ENCODE peak calls at places on chromosomes 6 and 20, in nine cellular contexts. N, M, O, X, A, K, D, V and J are unnamed samples.

GRCh38 chr6:156053626-156054025 is 598.0 kb upstream of the NOX3 start:
- DNase-seq in N (no peak), M (no peak), O (no peak), X (no peak), A (no peak), K (no peak), D (no peak), V (no peak), J (no peak)

GRCh38 chr20:47489448-47489872 is 12.2 kb upstream of the NCOA3 start:
- DNase-seq in N (no peak), M (no peak), O (no peak), X (no peak), A (no peak), K (no peak), D (no peak), V (peak), J (peak)

GRCh38 chr20:25085756-25086495 is 4.0 kb upstream of the VSX1 start:
- DNase-seq in N (no peak), M (no peak), O (no peak), X (no peak), A (no peak), K (no peak), D (no peak), V (no peak), J (no peak)

GRCh38 chr20:60820918-60821317 is 431.1 kb upstream of the CDH4 start:
- DNase-seq in N (no peak), M (no peak), O (no peak), X (no peak), A (no peak), K (no peak), D (no peak), V (no peak), J (peak)

GRCh38 chr6:111657146-111657545 is 51.5 kb upstream of the TRAF3IP2 start:
- DNase-seq in N (no peak), M (no peak), O (peak), X (peak), A (no peak), K (no peak), D (no peak), V (no peak), J (no peak)

GRCh38 chr6:39493174-39493573 is 170.7 kb upstream of the KCNK16 start:
- DNase-seq in N (no peak), M (no peak), O (peak), X (peak), A (no peak), K (peak), D (no peak), V (no peak), J (no peak)

GRCh38 chr6:43125119-43125518 is 46.0 kb upstream of the SRF start:
- DNase-seq in N (no peak), M (peak), O (no peak), X (peak), A (no peak), K (peak), D (no peak), V (no peak), J (no peak)

GRCh38 chr6:52503853-52504777 is 72.7 kb downstream of the TRAM2 start:
- DNase-seq in N (no peak), M (peak), O (peak), X (peak), A (no peak), K (peak), D (peak), V (no peak), J (no peak)

GRCh38 chr6:43737272-43738081 is 32.5 kb upstream of the VEGFA start:
- DNase-seq in N (peak), M (peak), O (no peak), X (no peak), A (peak), K (peak), D (no peak), V (no peak), J (no peak)

GRCh38 chr20:45781391-45781931 is 10.2 kb downstream of the WFDC3 start:
- DNase-seq in N (no peak), M (no peak), O (peak), X (peak), A (no peak), K (peak), D (peak), V (no peak), J (no peak)

GRCh38 chr20:32841174-32841573 is 17.5 kb upstream of the EFCAB8 start:
- DNase-seq in N (no peak), M (no peak), O (no peak), X (no peak), A (no peak), K (no peak), D (no peak), V (no peak), J (no peak)

GRCh38 chr20:63428906-63429575 is 43.4 kb downstream of the KCNQ2 start:
- DNase-seq in N (no peak), M (no peak), O (no peak), X (no peak), A (no peak), K (no peak), D (no peak), V (no peak), J (no peak)

GRCh38 chr6:149488815-149489214 is 4.0 kb upstream of the ZC3H12D start:
- DNase-seq in N (no peak), M (no peak), O (peak), X (peak), A (no peak), K (no peak), D (no peak), V (no peak), J (no peak)

GRCh38 chr20:48142258-48142657 is 357.0 kb upstream of the SULF2 start:
- DNase-seq in N (no peak), M (no peak), O (no peak), X (no peak), A (peak), K (no peak), D (no peak), V (no peak), J (no peak)

GRCh38 chr6:818191-818590 is 125.3 kb upstream of the EXOC2 start:
- DNase-seq in N (no peak), M (no peak), O (no peak), X (no peak), A (no peak), K (peak), D (no peak), V (no peak), J (no peak)

GRCh38 chr6:24929255-24929654 is 6.5 kb downstream of the RIPOR2 start:
- DNase-seq in N (no peak), M (no peak), O (no peak), X (no peak), A (no peak), K (no peak), D (no peak), V (peak), J (peak)

GRCh38 chr6:81950877-81951276 is 198.4 kb upstream of the TENT5A start:
- DNase-seq in N (no peak), M (no peak), O (peak), X (peak), A (no peak), K (no peak), D (peak), V (no peak), J (peak)

GRCh38 chr6:404685-405423 is 13.3 kb downstream of the IRF4 start:
- DNase-seq in N (no peak), M (no peak), O (no peak), X (no peak), A (no peak), K (no peak), D (no peak), V (peak), J (no peak)

GRCh38 chr20:63441136-63441776 is 31.2 kb downstream of the KCNQ2 start:
- DNase-seq in N (no peak), M (no peak), O (no peak), X (no peak), A (no peak), K (no peak), D (no peak), V (no peak), J (no peak)

GRCh38 chr6:43313813-43314212 is 5.2 kb upstream of the CRIP3 start:
- DNase-seq in N (no peak), M (no peak), O (no peak), X (no peak), A (no peak), K (no peak), D (no peak), V (peak), J (no peak)

GRCh38 chr20:19964289-19965263 is 52.6 kb upstream of the NAA20 start:
- DNase-seq in N (no peak), M (no peak), O (peak), X (peak), A (no peak), K (peak), D (no peak), V (no peak), J (no peak)

GRCh38 chr6:89986650-89987074 is 92.4 kb downstream of the GJA10 start:
- DNase-seq in N (no peak), M (no peak), O (peak), X (peak), A (peak), K (no peak), D (no peak), V (no peak), J (no peak)

GRCh38 chr6:41824571-41825569 is 37.4 kb downstream of the TOMM6 start:
- DNase-seq in N (no peak), M (no peak), O (peak), X (no peak), A (no peak), K (peak), D (no peak), V (no peak), J (no peak)

GRCh38 chr6:1619666-1620503 is 10.2 kb downstream of the FOXC1 start:
- DNase-seq in N (peak), M (no peak), O (no peak), X (peak), A (peak), K (no peak), D (no peak), V (no peak), J (no peak)

GRCh38 chr20:34390769-34391447 is 27.8 kb downstream of the ITCH start:
- DNase-seq in N (peak), M (no peak), O (peak), X (peak), A (no peak), K (peak), D (peak), V (no peak), J (peak)

DNA sequence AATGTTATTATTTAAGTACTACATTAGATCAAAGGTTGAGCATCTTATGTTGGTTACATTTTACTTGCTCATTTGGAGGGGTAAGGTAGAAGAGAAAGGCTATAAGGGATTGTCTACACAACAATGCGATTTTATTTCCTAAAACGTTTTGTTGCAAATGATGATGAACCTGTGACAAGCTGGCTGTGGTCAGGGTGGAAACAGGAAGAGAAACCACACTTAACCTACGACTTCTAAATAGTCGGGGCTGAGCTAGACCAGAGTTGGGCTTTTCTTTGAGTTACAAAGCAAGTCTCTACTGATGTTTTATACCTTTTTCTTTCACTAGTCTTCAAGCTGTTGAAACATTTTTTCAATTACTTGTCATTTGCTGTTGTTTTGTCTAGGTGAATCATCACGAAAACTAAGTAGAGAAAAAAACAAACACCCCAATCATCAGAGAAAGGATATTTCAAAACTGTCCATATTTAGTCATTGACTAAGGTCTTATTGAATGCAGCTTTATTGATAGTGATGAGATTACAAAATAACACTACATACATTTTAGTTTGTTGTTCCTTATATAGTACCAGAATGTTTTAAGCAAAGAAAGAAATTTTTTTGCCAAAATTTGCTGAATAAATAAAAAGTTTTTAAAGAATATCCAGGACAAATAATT is 18.0 kb downstream of the KLHL31 start:
- DNase-seq in N (no peak), M (no peak), O (peak), X (peak), A (no peak), K (no peak), D (no peak), V (peak), J (peak)
- TF ChIP-seq EZH2phosphoT487 in N (no peak), M (no peak), O (no peak), X (no peak), A (no peak), K (no peak), D (no peak), V (no peak), J (no peak)

GRCh38 chr6:166400181-166400580 is 17.4 kb upstream of the MPC1 start:
- DNase-seq in N (no peak), M (no peak), O (no peak), X (no peak), A (no peak), K (no peak), D (no peak), V (no peak), J (no peak)

GRCh38 chr6:166397849-166398248 is 15.1 kb upstream of the MPC1 start:
- DNase-seq in N (no peak), M (no peak), O (no peak), X (no peak), A (no peak), K (no peak), D (no peak), V (no peak), J (no peak)

GRCh38 chr6:166395351-166395750 is 12.6 kb upstream of the MPC1 start:
- DNase-seq in N (no peak), M (no peak), O (no peak), X (no peak), A (no peak), K (no peak), D (no peak), V (no peak), J (no peak)

GRCh38 chr6:166395778-166396177 is 13.0 kb upstream of the MPC1 start:
- DNase-seq in N (no peak), M (no peak), O (no peak), X (no peak), A (no peak), K (no peak), D (no peak), V (no peak), J (no peak)

DNA sequence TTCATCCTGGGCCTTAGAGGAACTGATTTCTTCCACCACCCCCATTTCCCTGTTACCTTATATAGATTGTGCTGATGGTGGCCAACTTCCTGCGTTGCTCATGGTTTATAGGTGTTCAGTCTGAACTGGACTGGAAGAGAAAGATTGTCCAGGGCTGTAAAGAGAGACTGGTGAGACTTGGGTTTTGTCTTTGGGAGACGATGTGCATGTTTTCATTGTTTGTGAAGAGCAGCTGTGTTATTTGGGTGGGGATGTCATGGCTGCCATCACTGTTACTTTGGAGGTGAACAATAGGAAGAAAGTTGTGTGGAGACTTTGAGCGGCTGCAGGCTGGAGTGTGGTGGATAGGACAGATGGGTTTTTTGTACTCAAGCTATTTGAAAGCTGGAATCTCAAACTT is 15.6 kb upstream of the MPC1 start:
- DNase-seq in N (no peak), M (no peak), O (no peak), X (no peak), A (no peak), K (no peak), D (no peak), V (no peak), J (no peak)
- H2AFZ ChIP-seq in N (peak), M (no peak), O (no peak), X (no peak), A (no peak), K (no peak), D (no peak), V (peak), J (no peak)

GRCh38 chr20:23995905-23996666 is 7.5 kb upstream of the GGTLC1 start:
- DNase-seq in N (peak), M (peak), O (peak), X (peak), A (peak), K (peak), D (peak), V (peak), J (peak)
- TF ChIP-seq EZH2phosphoT487 in N (no peak), M (no peak), O (no peak), X (no peak), A (no peak), K (no peak), D (no peak), V (no peak), J (no peak)

GRCh38 chr6:129117355-129117754 is 234.4 kb downstream of the LAMA2 start:
- DNase-seq in N (no peak), M (no peak), O (no peak), X (no peak), A (no peak), K (no peak), D (no peak), V (no peak), J (no peak)

GRCh38 chr6:129114992-129115391 is 232.1 kb downstream of the LAMA2 start:
- DNase-seq in N (no peak), M (no peak), O (no peak), X (no peak), A (no peak), K (no peak), D (no peak), V (no peak), J (no peak)

GRCh38 chr6:129124334-129124733 is 241.4 kb downstream of the LAMA2 start:
- DNase-seq in N (no peak), M (no peak), O (no peak), X (no peak), A (no peak), K (no peak), D (no peak), V (no peak), J (no peak)

GRCh38 chr6:129115491-129115890 is 232.6 kb downstream of the LAMA2 start:
- DNase-seq in N (no peak), M (no peak), O (no peak), X (no peak), A (no peak), K (no peak), D (no peak), V (no peak), J (no peak)

GRCh38 chr6:129120856-129121255 is 237.9 kb downstream of the LAMA2 start:
- DNase-seq in N (no peak), M (no peak), O (no peak), X (peak), A (no peak), K (no peak), D (no peak), V (no peak), J (no peak)
- H2AFZ ChIP-seq in N (peak), M (no peak), O (no peak), X (no peak), A (no peak), K (no peak), D (peak), V (no peak), J (no peak)

GRCh38 chr6:137894779-137895385 is 27.8 kb downstream of the TNFAIP3 start:
- DNase-seq in N (no peak), M (no peak), O (peak), X (peak), A (no peak), K (no peak), D (no peak), V (no peak), J (no peak)
- TF ChIP-seq EZH2phosphoT487 in N (no peak), M (no peak), O (no peak), X (no peak), A (no peak), K (no peak), D (no peak), V (no peak), J (no peak)

GRCh38 chr20:54469293-54469692 is 6.1 kb upstream of the DOK5 start:
- DNase-seq in N (peak), M (no peak), O (no peak), X (no peak), A (peak), K (no peak), D (no peak), V (no peak), J (no peak)

GRCh38 chr20:54467622-54468021 is 7.8 kb upstream of the DOK5 start:
- DNase-seq in N (no peak), M (no peak), O (no peak), X (no peak), A (no peak), K (no peak), D (no peak), V (no peak), J (no peak)

GRCh38 chr20:54468082-54468481 is 7.3 kb upstream of the DOK5 start:
- DNase-seq in N (no peak), M (no peak), O (no peak), X (peak), A (no peak), K (no peak), D (no peak), V (no peak), J (no peak)

GRCh38 chr20:54464003-54464402 is 11.4 kb upstream of the DOK5 start:
- DNase-seq in N (no peak), M (no peak), O (no peak), X (no peak), A (no peak), K (no peak), D (no peak), V (no peak), J (no peak)

GRCh38 chr20:54466112-54466511 is 9.3 kb upstream of the DOK5 start:
- DNase-seq in N (no peak), M (no peak), O (no peak), X (no peak), A (no peak), K (no peak), D (no peak), V (no peak), J (no peak)
- H2AFZ ChIP-seq in N (peak), M (no peak), O (no peak), X (no peak), A (peak), K (no peak), D (no peak), V (no peak), J (no peak)

GRCh38 chr6:9172096-9172495 is 736.8 kb upstream of the SLC35B3 start:
- DNase-seq in N (no peak), M (no peak), O (no peak), X (no peak), A (no peak), K (no peak), D (no peak), V (no peak), J (no peak)
- TF ChIP-seq EZH2phosphoT487 in N (no peak), M (no peak), O (no peak), X (no peak), A (no peak), K (no peak), D (no peak), V (no peak), J (no peak)